ENCODE peak calls at places on chromosomes 12 and 14, in seven cellular contexts. One of them, this sample, is unnamed.

GRCh38 chr14:75469164-75469563 is 41.3 kb downstream of the JDP2 start:
- DNase-seq in A549: no peak
- DNase-seq in stomach: no peak
- DNase-seq in right lobe of liver: no peak
- DNase-seq in uterus: no peak
- DNase-seq in H1: no peak
- DNase-seq in adrenal gland: no peak
- DNase-seq in this sample: no peak

GRCh38 chr12:6632026-6632978 is 3.5 kb downstream of the LPAR5 start:
- DNase-seq in A549: no peak
- DNase-seq in stomach: no peak
- DNase-seq in right lobe of liver: no peak
- DNase-seq in uterus: no peak
- DNase-seq in H1: no peak
- DNase-seq in adrenal gland: no peak
- DNase-seq in this sample: peak

GRCh38 chr12:67116134-67116533 is 153.0 kb upstream of the CAND1 start:
- DNase-seq in A549: no peak
- DNase-seq in stomach: no peak
- DNase-seq in right lobe of liver: no peak
- DNase-seq in uterus: no peak
- DNase-seq in H1: no peak
- DNase-seq in adrenal gland: no peak
- DNase-seq in this sample: no peak

GRCh38 chr14:104821229-104821945 is 20.5 kb downstream of the ZBTB42 start:
- DNase-seq in A549: no peak
- DNase-seq in stomach: no peak
- DNase-seq in right lobe of liver: no peak
- DNase-seq in uterus: peak
- DNase-seq in H1: no peak
- DNase-seq in adrenal gland: no peak
- DNase-seq in this sample: peak

GRCh38 chr14:97290065-97290464 is 492.9 kb downstream of the VRK1 start:
- DNase-seq in A549: no peak
- DNase-seq in stomach: no peak
- DNase-seq in right lobe of liver: no peak
- DNase-seq in uterus: no peak
- DNase-seq in H1: no peak
- DNase-seq in adrenal gland: no peak
- DNase-seq in this sample: no peak

GRCh38 chr14:21263284-21264024 is 5.8 kb downstream of the HNRNPC start:
- DNase-seq in A549: no peak
- DNase-seq in stomach: no peak
- DNase-seq in right lobe of liver: no peak
- DNase-seq in uterus: no peak
- DNase-seq in H1: no peak
- DNase-seq in adrenal gland: no peak
- DNase-seq in this sample: no peak

GRCh38 chr12:112810235-112810917 is 18.8 kb downstream of the RPH3A start:
- DNase-seq in A549: no peak
- DNase-seq in stomach: no peak
- DNase-seq in right lobe of liver: no peak
- DNase-seq in uterus: no peak
- DNase-seq in H1: no peak
- DNase-seq in adrenal gland: no peak
- DNase-seq in this sample: no peak

GRCh38 chr12:68667896-68668295 is 18.9 kb upstream of the NUP107 start:
- DNase-seq in A549: no peak
- DNase-seq in stomach: no peak
- DNase-seq in right lobe of liver: no peak
- DNase-seq in uterus: no peak
- DNase-seq in H1: no peak
- DNase-seq in adrenal gland: no peak
- DNase-seq in this sample: no peak

GRCh38 chr14:100537701-100538565 is 49.3 kb downstream of the BEGAIN start:
- DNase-seq in A549: no peak
- DNase-seq in stomach: no peak
- DNase-seq in right lobe of liver: peak
- DNase-seq in uterus: peak
- DNase-seq in H1: no peak
- DNase-seq in adrenal gland: peak
- DNase-seq in this sample: peak

DNA sequence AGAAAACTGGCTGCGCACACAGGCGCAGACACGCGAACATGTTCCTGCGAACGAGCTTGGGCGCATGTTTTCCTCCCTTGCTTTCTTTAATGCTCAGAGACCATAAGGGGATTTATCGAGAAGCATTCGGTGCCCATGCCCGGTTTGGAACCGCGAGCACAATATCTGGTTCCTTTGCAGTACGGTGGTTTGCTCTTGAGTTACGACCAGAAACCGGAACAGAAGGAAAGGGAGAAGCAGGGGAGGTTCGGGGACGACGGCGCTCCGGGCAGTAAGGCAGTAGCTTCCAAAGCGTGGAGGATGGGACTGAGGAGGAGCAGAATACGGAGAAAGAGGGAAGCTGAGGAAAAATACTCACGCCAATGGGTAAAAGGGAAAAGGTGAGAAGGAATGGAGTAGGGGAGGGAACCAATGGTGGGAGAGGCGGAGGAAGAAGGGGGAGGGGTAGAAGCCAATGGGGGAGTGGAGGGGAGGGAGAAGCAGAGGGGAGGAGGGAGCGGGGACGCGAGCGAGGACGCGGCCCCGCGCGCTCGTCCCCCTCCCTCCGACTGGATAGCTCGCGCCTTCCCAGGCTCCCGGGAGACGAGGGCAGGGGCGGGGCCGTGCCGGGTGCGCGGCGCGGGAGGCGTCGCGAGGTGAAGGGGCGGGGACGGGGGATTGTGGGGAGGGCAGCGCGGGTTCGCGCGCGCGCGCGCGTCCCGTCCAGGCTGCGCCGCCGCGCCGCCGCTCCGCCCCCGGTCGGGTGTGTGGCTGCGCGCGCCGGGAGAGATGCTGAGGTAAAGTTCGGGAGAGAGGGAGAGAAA is 625 bp upstream of the ARHGAP5 start:
- DNase-seq in A549: peak
- DNase-seq in stomach: peak
- DNase-seq in right lobe of liver: peak
- DNase-seq in uterus: peak
- DNase-seq in H1: peak
- DNase-seq in adrenal gland: peak
- DNase-seq in this sample: peak
- TF ChIP-seq POLR2A in A549: peak
- TF ChIP-seq POLR2A in stomach: peak
- TF ChIP-seq POLR2A in right lobe of liver: peak
- TF ChIP-seq POLR2A in uterus: peak
- TF ChIP-seq POLR2A in H1: peak
- TF ChIP-seq POLR2A in adrenal gland: peak
- TF ChIP-seq POLR2A in this sample: peak

DNA sequence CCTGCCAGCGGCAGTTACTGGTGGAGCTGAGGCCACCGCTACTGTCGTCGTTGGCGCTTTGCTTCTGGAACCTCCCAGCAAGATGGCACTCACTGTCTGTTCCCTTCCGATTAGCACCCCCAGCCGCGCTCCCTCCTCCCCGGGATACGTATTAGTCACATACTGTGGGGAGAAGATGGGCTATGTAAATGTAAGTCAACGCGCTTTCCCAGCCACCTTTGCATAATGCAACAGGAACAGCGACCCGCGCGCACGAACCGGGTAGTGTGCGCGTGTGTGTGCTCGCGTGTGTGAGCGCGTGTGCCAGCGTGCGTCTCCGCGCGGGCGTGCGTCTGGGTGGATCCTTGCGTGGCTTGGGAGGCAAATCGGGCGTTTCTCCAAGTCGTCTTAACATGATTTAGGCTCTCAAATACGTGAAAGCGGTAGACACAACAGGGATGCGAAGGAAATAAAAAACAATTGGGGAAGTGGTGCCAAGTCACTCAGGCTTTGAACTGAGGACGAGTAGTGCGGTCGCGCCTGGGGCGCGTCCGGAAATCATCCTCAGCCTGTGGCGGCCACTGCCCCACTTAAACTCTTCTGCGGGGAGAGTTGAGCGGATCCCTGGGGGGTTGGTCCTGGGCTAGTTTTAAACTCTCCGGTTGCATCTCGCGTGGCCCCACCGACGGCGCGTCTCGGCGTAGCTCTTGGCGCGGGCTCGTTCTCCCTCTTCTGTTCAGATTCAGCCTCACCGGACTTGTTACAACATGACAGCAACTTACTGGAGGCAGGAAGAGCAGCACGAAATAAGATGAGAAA is 1.8 kb downstream of the FLRT2 start:
- DNase-seq in A549: peak
- DNase-seq in stomach: peak
- DNase-seq in right lobe of liver: peak
- DNase-seq in uterus: peak
- DNase-seq in H1: no peak
- DNase-seq in adrenal gland: peak
- DNase-seq in this sample: peak
- TF ChIP-seq CTCF in A549: peak
- TF ChIP-seq CTCF in stomach: no peak
- TF ChIP-seq CTCF in right lobe of liver: no peak
- TF ChIP-seq CTCF in uterus: peak
- TF ChIP-seq CTCF in H1: no peak
- TF ChIP-seq CTCF in adrenal gland: peak
- TF ChIP-seq CTCF in this sample: no peak

GRCh38 chr14:67359319-67359774 is 257 bp downstream of the ATP6V1D start:
- DNase-seq in A549: peak
- DNase-seq in stomach: no peak
- DNase-seq in right lobe of liver: peak
- DNase-seq in uterus: no peak
- DNase-seq in H1: no peak
- DNase-seq in adrenal gland: no peak
- DNase-seq in this sample: peak
- TF ChIP-seq POLR2A in A549: no peak
- TF ChIP-seq POLR2A in stomach: no peak
- TF ChIP-seq POLR2A in right lobe of liver: peak
- TF ChIP-seq POLR2A in uterus: peak
- TF ChIP-seq POLR2A in H1: no peak
- TF ChIP-seq POLR2A in adrenal gland: peak
- TF ChIP-seq POLR2A in this sample: no peak

GRCh38 chr12:79008591-79008990 is 144.0 kb downstream of the SYT1 start:
- DNase-seq in A549: no peak
- DNase-seq in stomach: no peak
- DNase-seq in right lobe of liver: no peak
- DNase-seq in uterus: no peak
- DNase-seq in H1: no peak
- DNase-seq in adrenal gland: no peak
- DNase-seq in this sample: no peak

GRCh38 chr12:79000501-79000900 is 135.9 kb downstream of the SYT1 start:
- DNase-seq in A549: no peak
- DNase-seq in stomach: no peak
- DNase-seq in right lobe of liver: no peak
- DNase-seq in uterus: no peak
- DNase-seq in H1: no peak
- DNase-seq in adrenal gland: no peak
- DNase-seq in this sample: no peak

GRCh38 chr12:79001404-79001803 is 136.8 kb downstream of the SYT1 start:
- DNase-seq in A549: no peak
- DNase-seq in stomach: no peak
- DNase-seq in right lobe of liver: no peak
- DNase-seq in uterus: no peak
- DNase-seq in H1: no peak
- DNase-seq in adrenal gland: no peak
- DNase-seq in this sample: no peak

GRCh38 chr12:79006306-79006705 is 141.7 kb downstream of the SYT1 start:
- DNase-seq in A549: no peak
- DNase-seq in stomach: no peak
- DNase-seq in right lobe of liver: no peak
- DNase-seq in uterus: no peak
- DNase-seq in H1: no peak
- DNase-seq in adrenal gland: no peak
- DNase-seq in this sample: no peak
- TF ChIP-seq CTCF in A549: peak
- TF ChIP-seq CTCF in stomach: no peak
- TF ChIP-seq CTCF in right lobe of liver: no peak
- TF ChIP-seq CTCF in uterus: no peak
- TF ChIP-seq CTCF in H1: no peak
- TF ChIP-seq CTCF in adrenal gland: no peak
- TF ChIP-seq CTCF in this sample: no peak

DNA sequence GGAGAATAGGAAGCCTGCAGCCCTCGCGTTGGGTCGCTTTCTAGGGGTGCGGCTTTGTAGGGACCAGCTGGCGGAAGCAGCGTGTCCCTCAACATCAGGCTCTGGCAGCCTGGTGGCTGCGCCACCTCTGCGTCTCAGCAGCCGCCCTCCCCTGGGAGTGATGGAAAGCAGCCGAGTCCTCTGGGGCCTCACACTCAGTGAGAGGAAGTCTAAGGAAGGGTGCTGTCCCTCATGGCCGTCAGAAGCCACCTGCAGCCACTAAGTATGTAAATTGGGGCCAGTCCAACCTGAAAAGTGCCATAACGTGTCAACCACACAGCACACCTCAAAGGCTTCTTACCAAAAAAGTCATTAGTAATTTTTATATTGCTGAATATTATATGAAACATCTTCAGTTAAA is 80.3 kb downstream of the WDR20 start:
- DNase-seq in A549: no peak
- DNase-seq in stomach: no peak
- DNase-seq in right lobe of liver: no peak
- DNase-seq in uterus: no peak
- DNase-seq in H1: no peak
- DNase-seq in adrenal gland: no peak
- DNase-seq in this sample: peak
- TF ChIP-seq POLR2A in A549: no peak
- TF ChIP-seq POLR2A in stomach: no peak
- TF ChIP-seq POLR2A in right lobe of liver: no peak
- TF ChIP-seq POLR2A in uterus: no peak
- TF ChIP-seq POLR2A in H1: no peak
- TF ChIP-seq POLR2A in adrenal gland: no peak
- TF ChIP-seq POLR2A in this sample: no peak

DNA sequence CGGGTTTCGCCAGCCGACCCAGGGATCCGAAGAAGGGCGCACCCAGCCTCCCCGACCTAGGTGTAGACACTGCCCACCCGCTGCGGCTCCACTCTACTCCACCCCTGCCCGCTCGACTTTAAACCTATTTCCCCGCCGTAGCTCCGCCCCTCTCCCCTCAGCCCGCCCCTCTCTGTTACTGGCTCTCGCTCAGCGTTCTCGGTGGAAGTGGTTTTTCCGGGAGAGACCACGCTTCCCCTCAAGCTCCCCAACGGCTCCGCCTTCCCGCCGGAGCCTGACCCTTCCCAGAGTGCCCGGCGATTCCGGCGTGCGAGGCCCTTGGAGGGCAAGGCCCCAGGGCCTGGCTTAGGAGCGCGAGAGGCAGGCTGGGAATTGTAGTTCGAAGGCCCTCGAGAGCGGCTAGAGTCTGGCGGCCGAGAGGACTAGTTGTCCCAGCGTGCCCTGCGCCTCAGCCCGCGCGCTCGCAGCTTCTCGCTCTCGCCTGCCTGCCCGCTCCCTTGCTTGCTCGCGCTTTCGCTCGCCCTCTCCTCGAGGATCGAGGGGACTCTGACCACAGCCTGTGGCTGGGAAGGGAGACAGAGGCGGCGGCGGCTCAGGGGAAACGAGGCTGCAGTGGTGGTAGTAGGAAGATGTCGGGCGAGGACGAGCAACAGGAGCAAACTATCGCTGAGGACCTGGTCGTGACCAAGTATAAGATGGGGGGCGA is at the start of gene PA2G4:
- DNase-seq in A549: peak
- DNase-seq in stomach: peak
- DNase-seq in right lobe of liver: peak
- DNase-seq in uterus: peak
- DNase-seq in H1: peak
- DNase-seq in adrenal gland: peak
- DNase-seq in this sample: peak
- TF ChIP-seq CTCF in A549: no peak
- TF ChIP-seq CTCF in stomach: no peak
- TF ChIP-seq CTCF in right lobe of liver: no peak
- TF ChIP-seq CTCF in uterus: peak
- TF ChIP-seq CTCF in H1: no peak
- TF ChIP-seq CTCF in adrenal gland: no peak
- TF ChIP-seq CTCF in this sample: peak

This sample was measured in spleen.